ENCODE peak calls at places on chromosomes 6 and 20, in four cellular contexts. R is HepG2, A is K562, O is GM12878. J is an unnamed sample.

GRCh38 chr20:56358600-56359211 is at the start of gene FAM210B:
- DNase-seq in R (peak; percentile 90), A (peak; percentile 95), O (no peak), J (peak; percentile 98)

GRCh38 chr6:25629202-25629584 is 22.8 kb upstream of the SCGN start:
- DNase-seq in O (no peak), R (peak; percentile 61), A (no peak), J (no peak)

GRCh38 chr6:18387061-18387721 is at the start of gene RNF144B:
- DNase-seq in O (peak; percentile 13), A (no peak), R (peak; percentile 94), J (peak; percentile 72)

GRCh38 chr6:25499851-25500250 is 152.2 kb upstream of the SCGN start:
- DNase-seq in O (no peak), R (no peak), A (no peak), J (no peak)

GRCh38 chr6:135170238-135170637 is 10.9 kb upstream of the MYB start:
- DNase-seq in R (no peak), A (no peak), O (no peak), J (no peak)

GRCh38 chr6:112054520-112055160 is 736 bp downstream of the CCN6 start:
- DNase-seq in A (no peak), R (no peak), O (no peak), J (no peak)

GRCh38 chr6:13014551-13015378 is 298.2 kb downstream of the PHACTR1 start:
- DNase-seq in O (no peak), A (no peak), R (no peak), J (no peak)

GRCh38 chr6:55443238-55444134 is 116.2 kb downstream of the GFRAL start:
- DNase-seq in A (no peak), O (no peak), R (no peak), J (no peak)

GRCh38 chr6:16345449-16346330 is 107.3 kb downstream of the GMPR start:
- DNase-seq in R (peak; percentile 71), A (peak; percentile 55), O (no peak), J (no peak)

GRCh38 chr6:119541132-119541905 is 191.8 kb upstream of the MAN1A1 start:
- DNase-seq in R (no peak), O (no peak), A (no peak), J (no peak)

GRCh38 chr20:31930758-31931157 is 21.1 kb downstream of the PDRG1 start:
- DNase-seq in O (no peak), A (no peak), R (no peak), J (no peak)

GRCh38 chr6:34044945-34045595 is 100.8 kb downstream of the GRM4 start:
- DNase-seq in A (no peak), O (peak; percentile 7), R (no peak), J (no peak)

GRCh38 chr6:10146723-10147451 is 268.0 kb downstream of the TFAP2A start:
- DNase-seq in A (peak; percentile 67), R (peak; percentile 44), O (peak; percentile 8), J (peak; percentile 75)

GRCh38 chr20:32871622-32872160 is 13.0 kb downstream of the EFCAB8 start:
- DNase-seq in A (no peak), O (no peak), R (no peak), J (no peak)

GRCh38 chr6:41022294-41022693 is 16.7 kb downstream of the UNC5CL start:
- DNase-seq in O (no peak), R (no peak), A (no peak), J (no peak)

GRCh38 chr6:70694371-70694770 is 26.7 kb downstream of the SMAP1 start:
- DNase-seq in R (no peak), O (no peak), A (no peak), J (no peak)

GRCh38 chr6:57242505-57242904 is 20.4 kb upstream of the RAB23 start:
- DNase-seq in A (no peak), O (no peak), R (peak; percentile 40), J (peak; percentile 21)

GRCh38 chr20:4726710-4727391 is 5.1 kb downstream of the PRND start:
- DNase-seq in O (peak; percentile 24), R (no peak), A (no peak), J (no peak)

GRCh38 chr6:89618026-89618425 is 20.5 kb downstream of the LYRM2 start:
- DNase-seq in R (no peak), A (no peak), O (no peak), J (no peak)

GRCh38 chr6:38149526-38149925 is 330.0 kb downstream of the ZFAND3 start:
- DNase-seq in A (no peak), R (no peak), O (no peak), J (no peak)

GRCh38 chr6:138572200-138572875 is 73.0 kb upstream of the NHSL1 start:
- DNase-seq in A (no peak), R (peak; percentile 97), O (no peak), J (peak; percentile 91)

GRCh38 chr20:46195264-46196038 is 77.3 kb downstream of the CD40 start:
- DNase-seq in A (no peak), O (no peak), R (no peak), J (no peak)

GRCh38 chr6:139763468-139764214 is 389.2 kb upstream of the CITED2 start:
- DNase-seq in O (no peak), R (no peak), A (no peak), J (no peak)

GRCh38 chr6:88302769-88303230 is 136.7 kb upstream of the CNR1 start:
- DNase-seq in O (no peak), R (no peak), A (no peak), J (no peak)

DNA sequence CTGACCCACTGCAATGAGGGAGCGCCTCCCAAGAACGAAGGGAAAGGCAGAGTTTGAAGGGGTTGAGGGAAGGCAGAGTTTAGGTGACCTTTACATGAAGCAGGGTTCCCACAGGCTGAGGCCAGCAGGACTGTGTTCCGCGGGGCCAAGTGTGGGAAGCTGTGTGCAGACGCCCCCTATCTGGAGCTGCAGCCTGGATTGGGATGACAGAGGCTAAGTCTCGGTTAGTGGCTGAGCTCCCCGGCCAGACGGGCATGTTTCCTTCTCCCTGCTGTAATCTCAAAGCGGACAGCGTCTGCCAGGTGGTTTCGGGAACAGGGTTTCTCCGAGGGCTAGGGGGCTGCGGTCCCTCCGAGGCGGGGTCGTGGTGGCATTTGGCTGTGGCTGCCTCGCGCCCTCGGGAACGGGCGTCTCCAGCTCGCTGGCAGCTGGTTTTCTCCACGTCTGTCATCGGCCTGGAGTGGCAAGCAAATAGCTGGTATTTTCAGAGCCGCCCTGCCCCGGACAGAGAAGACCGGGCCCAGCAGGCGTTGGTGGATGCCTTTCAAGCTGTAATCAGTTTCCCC is 702 bp upstream of the PYGB start:
- DNase-seq in A (peak; percentile 56), R (peak; percentile 82), O (no peak), J (peak; percentile 49)
- TF ChIP-seq SP1 in A (no peak), R (no peak), O (no peak), J (no peak)

DNA sequence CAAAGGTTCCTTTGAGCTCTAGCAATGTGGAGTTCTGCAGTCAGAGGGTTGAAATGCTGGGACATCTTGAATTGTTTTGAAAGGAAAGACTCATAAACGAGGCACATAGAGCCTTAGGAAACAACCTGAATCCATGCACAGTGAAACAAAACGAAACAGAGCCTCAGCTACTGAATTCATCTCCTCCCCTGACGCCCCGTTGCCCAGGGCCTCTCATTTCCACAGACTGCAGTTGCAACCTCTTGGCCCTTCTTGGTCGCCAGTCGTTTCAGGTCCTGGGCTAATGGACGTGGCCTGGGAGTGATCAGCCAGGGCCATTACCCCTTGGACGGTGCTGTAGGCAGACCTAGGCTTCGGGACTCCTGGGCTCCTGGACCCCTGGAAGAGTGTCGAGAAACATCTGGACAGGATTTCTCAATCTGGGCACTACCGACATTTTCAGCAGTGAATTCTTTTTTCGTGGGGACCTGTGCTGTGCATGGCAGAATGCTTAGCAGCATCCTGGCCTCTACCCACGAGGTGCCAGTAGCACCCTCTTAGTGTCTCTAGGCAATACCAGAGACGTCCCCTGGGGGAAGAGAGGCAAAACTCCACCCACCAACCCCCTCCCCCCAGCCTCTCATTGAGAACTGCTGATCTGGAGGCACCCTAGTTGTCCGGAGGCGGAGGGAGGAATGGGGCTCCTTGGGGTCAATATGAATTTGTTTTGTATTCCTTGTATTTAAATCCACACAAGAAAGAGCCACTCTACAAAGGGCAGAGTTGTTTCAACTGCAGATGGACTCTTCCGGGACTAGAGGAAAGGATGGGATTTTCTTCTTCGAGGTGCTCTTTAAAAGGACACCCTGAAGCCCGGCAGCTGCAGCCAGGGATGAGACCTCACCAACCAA is 50.2 kb downstream of the TMEM242 start:
- DNase-seq in A (peak; percentile 54), O (no peak), R (peak; percentile 48), J (no peak)
- TF ChIP-seq BHLHE40 in A (no peak), O (no peak), R (no peak), J (no peak)

DNA sequence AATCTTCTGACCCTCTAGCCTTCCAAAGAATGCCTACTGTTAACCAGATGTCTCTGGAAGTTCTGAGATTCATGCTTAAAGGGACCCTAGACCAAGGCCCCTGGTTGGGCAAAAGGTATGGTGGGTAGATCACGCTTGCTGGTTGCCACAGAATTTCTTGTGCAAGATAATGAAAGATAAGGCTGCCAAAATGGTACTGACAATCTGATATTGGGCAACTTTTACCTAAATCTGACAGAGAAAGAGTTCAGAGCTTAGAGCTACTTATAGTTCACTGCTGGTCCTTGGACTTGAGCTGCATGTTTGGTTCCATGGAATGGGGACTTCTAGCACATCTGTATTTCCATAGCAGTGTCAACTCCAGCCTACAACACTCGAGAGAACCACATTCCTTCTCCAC is 12.0 kb downstream of the DEFB114 start:
- DNase-seq in R (no peak), A (no peak), O (no peak), J (no peak)
- TF ChIP-seq FOXM1 in R (no peak), A (no peak), O (no peak), J (no peak)

GRCh38 chr20:23078351-23078993 is 7.7 kb downstream of the CD93 start:
- DNase-seq in O (no peak), A (no peak), R (no peak), J (no peak)
- TF ChIP-seq SP1 in O (no peak), A (no peak), R (no peak), J (no peak)

GRCh38 chr6:29071831-29072723 is 15.0 kb downstream of the OR2B3 start:
- DNase-seq in A (peak; percentile 73), O (no peak), R (peak; percentile 61), J (peak; percentile 75)
- TF ChIP-seq BHLHE40 in A (no peak), O (no peak), R (no peak), J (no peak)

DNA sequence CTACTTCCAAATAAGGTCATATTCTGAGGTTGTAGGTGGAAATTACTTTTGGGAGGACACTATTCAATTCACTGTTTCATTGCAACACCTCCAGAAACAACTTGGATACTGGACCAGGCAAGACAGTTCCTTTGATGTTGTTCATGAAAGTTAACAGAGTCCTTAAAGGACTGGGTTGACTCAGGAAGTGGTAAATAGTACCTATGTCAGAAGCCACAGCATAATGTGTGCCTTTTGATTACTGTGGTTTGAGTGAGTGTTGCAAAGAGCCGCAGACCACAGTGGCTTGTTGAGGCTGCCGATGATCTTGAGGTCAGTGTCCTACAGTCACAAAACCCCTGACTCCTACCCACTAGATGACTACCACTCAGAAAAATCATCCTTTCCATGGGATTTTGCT is 10.9 kb downstream of the IL20RA start:
- DNase-seq in O (peak; percentile 76), R (peak; percentile 30), A (no peak), J (no peak)
- TF ChIP-seq FOXM1 in O (peak; percentile 67), R (no peak), A (no peak), J (no peak)

J was measured in HEK293T.